ENCODE peak calls at places on chromosomes 13 and 19, in eight cellular contexts. X is ovary, Q is epithelial cell of esophagus, C is AG10803, W is SK-N-SH, Z is GM12865, N is IMR-90, B is progenitor cell of endocrine pancreas. J is an unnamed sample.
A peak's percentile ranks its signal among the peaks of the same experiment; 100 is the strongest.

GRCh38 chr13:44726214-44726613 is 150.1 kb upstream of the TSC22D1 start:
- DNase-seq in Q (peak; percentile 85), B (no peak), X (no peak), Z (no peak), C (peak; percentile 100), N (peak; percentile 90), W (no peak), J (no peak)

GRCh38 chr19:29714953-29715694 is at the start of gene C19orf12:
- DNase-seq in C (peak; percentile 42), W (peak; percentile 93), B (peak; percentile 60), Q (peak; percentile 40), Z (peak; percentile 67), X (peak; percentile 82), N (peak; percentile 23), J (peak; percentile 81)

GRCh38 chr13:113421673-113422270 is 31.5 kb downstream of the ADPRHL1 start:
- DNase-seq in B (no peak), C (peak; percentile 65), Z (no peak), W (peak; percentile 73), X (peak; percentile 77), Q (no peak), N (peak; percentile 24), J (no peak)

GRCh38 chr13:112105244-112105681 is 38.3 kb downstream of the SOX1 start:
- DNase-seq in Q (no peak), Z (no peak), C (no peak), W (no peak), N (no peak), B (no peak), X (no peak), J (no peak)

GRCh38 chr19:12974301-12975220 is 5.2 kb downstream of the DAND5 start:
- DNase-seq in Z (no peak), Q (no peak), X (no peak), N (no peak), C (no peak), B (no peak), W (peak; percentile 78), J (no peak)

GRCh38 chr19:54455786-54456422 is 6.9 kb downstream of the LENG8 start:
- DNase-seq in B (no peak), W (no peak), C (no peak), N (no peak), Z (no peak), Q (no peak), X (no peak), J (no peak)

GRCh38 chr19:17686592-17687042 is 1.5 kb downstream of the UNC13A start:
- DNase-seq in B (no peak), X (no peak), C (no peak), Z (no peak), Q (no peak), W (peak; percentile 94), N (no peak), J (no peak)

GRCh38 chr13:66492479-66492878 is 737.7 kb downstream of the PCDH9 start:
- DNase-seq in N (no peak), B (no peak), Q (peak; percentile 55), X (no peak), C (no peak), W (peak; percentile 4), Z (peak; percentile 2), J (no peak)

DNA sequence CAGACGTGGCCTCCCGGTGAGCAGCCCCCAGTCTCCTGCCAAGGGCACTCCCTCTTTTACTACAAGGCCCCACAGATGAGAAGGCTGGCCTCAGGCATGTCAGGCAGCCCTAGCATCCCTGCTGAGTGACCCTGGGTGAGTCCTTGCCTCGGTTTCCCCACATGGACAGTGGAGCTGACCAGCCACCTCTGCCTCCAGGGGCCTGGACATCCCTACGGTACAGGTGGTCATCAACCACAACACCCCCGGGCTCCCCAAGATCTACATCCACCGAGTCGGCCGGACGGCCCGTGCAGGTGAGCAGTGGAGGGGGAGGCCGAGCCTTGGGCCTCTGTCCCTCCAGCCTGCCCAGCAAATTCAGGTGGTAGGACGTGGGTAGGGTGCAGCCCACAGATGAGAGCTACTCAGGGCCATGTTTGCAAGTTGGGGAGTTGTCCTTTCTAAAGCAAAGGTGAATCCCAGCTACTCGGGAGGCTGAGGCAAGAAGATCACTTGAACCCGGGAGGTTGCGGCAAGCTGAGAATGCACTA is 5.2 kb downstream of the DDX49 start:
- DNase-seq in N (no peak), B (no peak), C (no peak), W (no peak), Z (no peak), Q (no peak), X (no peak), J (no peak)
- TF ChIP-seq CTCF in N (no peak), B (no peak), C (no peak), W (no peak), Z (no peak), Q (no peak), X (no peak), J (no peak)

DNA sequence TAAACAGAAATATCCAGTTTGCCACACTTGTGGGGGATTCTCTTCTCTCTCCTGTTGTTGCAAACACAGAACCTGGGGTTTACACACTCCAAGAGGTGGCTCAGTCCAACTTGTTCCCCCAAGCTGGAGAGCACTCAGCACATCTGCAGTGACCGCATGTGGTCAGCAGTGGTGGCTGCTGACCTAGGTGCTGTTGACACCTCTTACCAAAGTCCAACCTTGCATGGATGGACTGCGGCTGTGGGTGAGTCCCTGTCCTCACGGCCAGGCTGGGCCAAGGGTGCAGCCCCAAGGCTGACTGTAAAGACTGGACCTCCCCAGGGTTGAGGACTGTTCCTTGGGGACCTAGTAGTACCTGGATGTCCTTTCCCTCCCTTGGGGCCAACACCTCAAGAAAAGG is 6.1 kb downstream of the LRFN3 start:
- DNase-seq in B (no peak), X (no peak), W (no peak), Z (no peak), N (no peak), Q (no peak), C (no peak), J (no peak)
- TF ChIP-seq CTCF in B (no peak), X (no peak), W (no peak), Z (no peak), N (no peak), Q (no peak), C (no peak), J (no peak)

GRCh38 chr19:633786-634639 is 676 bp upstream of the POLRMT start:
- DNase-seq in Z (peak; percentile 31), W (no peak), N (peak; percentile 11), X (no peak), C (no peak), B (no peak), Q (peak; percentile 15), J (no peak)

GRCh38 chr19:629961-630714 is 3.2 kb downstream of the POLRMT start:
- DNase-seq in W (no peak), B (no peak), X (no peak), C (no peak), Z (no peak), Q (no peak), N (no peak), J (no peak)

GRCh38 chr19:632228-633067 is 889 bp downstream of the POLRMT start:
- DNase-seq in B (no peak), N (peak; percentile 36), Z (peak; percentile 61), W (peak; percentile 68), Q (peak; percentile 62), X (no peak), C (peak; percentile 34), J (peak; percentile 76)

GRCh38 chr19:634975-635652 is 1.8 kb upstream of the POLRMT start:
- DNase-seq in N (no peak), Z (no peak), B (no peak), Q (no peak), C (no peak), W (no peak), X (no peak), J (no peak)

DNA sequence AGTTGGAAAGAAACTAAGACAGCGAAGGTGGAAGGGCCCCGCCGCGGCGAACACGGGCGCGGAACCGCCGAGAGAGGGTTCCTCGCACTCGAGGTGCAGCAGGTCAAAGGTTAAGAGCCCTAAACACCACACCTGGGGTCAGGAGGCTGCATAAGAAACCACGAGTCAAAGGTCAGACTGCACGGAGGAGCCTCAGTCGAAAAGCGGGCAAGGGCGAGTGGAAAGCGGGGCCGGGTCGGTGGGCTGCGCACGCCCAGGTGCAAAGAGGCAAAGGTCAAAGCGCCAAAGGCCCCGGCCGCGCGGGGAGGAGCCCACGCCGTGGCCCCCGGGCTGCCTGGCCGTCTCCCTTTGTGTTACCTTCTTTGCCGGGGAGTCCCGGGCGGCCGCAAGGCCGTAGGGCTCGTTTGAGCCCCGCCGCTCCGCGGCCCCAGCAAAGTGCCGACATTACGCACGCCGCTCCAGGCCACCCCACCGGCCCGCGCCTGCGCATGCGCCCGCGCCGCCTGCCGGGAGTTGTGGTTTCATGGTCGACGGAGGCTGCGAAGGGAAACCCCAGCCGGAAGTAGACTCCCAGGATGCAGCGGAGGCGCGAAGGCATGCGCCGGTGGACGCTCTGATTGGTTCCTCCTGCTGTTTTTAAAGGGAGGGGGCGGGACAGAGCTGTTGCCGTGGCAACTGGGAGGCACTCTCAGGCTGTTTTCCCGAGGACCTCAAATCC is at the start of gene POLRMT:
- DNase-seq in W (peak; percentile 100), Z (peak; percentile 99), X (peak; percentile 99), N (peak; percentile 98), Q (peak; percentile 98), B (peak; percentile 94), C (peak; percentile 98), J (peak; percentile 100)
- TF ChIP-seq CTCF in W (no peak), Z (no peak), X (peak; percentile 27), N (peak; percentile 19), Q (no peak), B (no peak), C (no peak), J (no peak)

DNA sequence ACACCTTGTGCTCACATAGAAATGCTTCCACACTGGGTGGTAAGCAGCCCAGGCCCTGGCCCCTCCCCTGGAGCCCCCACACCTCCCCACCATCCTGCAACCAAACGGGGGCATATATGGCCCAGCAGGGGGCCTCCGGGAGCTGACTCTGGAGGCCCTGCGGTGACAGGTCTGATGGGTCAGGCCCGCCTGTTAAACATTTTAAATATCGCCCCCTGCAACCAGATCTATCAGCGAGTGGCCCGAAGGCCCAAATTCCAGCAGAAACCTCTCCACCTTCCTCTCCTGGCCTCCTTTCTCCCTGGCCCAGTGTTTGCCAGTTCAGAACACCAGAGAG is 48.0 kb upstream of the KATNAL1 start:
- DNase-seq in C (no peak), N (no peak), B (peak; percentile 22), Z (peak; percentile 68), X (no peak), W (peak; percentile 51), Q (peak; percentile 14), J (peak; percentile 65)
- TF ChIP-seq CTCF in C (no peak), N (peak; percentile 23), B (peak; percentile 56), Z (peak; percentile 66), X (no peak), W (peak; percentile 14), Q (peak; percentile 31), J (peak; percentile 48)

GRCh38 chr13:35879111-35879510 is 252.1 kb downstream of the DCLK1 start:
- DNase-seq in W (no peak), B (no peak), X (no peak), Q (no peak), N (no peak), C (no peak), Z (no peak), J (no peak)
- TF ChIP-seq CTCF in W (no peak), B (no peak), X (no peak), Q (no peak), N (no peak), C (no peak), Z (no peak), J (no peak)

DNA sequence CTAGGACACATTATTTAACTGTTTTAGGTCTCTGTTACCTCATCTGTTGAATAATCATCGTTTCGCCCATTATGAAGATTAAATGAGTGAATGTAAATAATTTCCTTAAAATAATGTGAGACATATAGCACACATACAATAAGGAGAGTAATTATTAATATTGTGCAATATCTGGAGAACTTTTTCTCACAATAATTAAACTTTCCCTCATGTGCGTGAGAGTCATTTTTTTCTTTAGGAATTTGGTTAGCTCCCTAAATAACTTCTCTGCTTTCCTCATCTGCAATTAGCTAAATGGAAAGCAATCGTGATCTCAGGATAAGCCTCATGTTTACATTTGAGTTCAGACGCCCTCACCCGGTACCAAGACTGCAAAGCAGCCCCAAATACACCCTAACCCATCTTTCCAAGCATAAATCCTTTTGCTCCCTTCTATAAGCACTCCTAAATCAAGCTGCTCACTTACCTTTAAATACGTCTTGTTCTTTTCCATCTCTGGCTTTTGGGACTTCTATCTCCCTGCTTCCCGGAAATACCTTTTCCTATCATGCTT is 78.8 kb downstream of the MZT1 start:
- DNase-seq in Z (no peak), W (no peak), B (no peak), C (no peak), N (no peak), X (no peak), Q (peak; percentile 29), J (no peak)
- TF ChIP-seq CTCF in Z (no peak), W (no peak), B (peak; percentile 42), C (peak; percentile 16), N (no peak), X (no peak), Q (peak; percentile 52), J (no peak)

J was measured in GM10248.